ENCODE peak calls at places on chromosomes 11 and 22, in seven cellular contexts. I is PC-3; C is left ventricle myocardium inferior; L is SJSA1; S is hepatocyte; D is CD8-positive, alpha-beta memory T cell; V is cardiac muscle cell. Q is an unnamed sample.

GRCh38 chr11:97111559-97111958 is 721.7 kb downstream of the JRKL start:
- DNase-seq in I (no peak), C (no peak), L (no peak), S (no peak), D (no peak), V (no peak), Q (no peak)

GRCh38 chr22:38706101-38706884 is 549 bp downstream of the GTPBP1 start:
- DNase-seq in I (no peak), C (peak; percentile 39), L (peak; percentile 62), S (peak; percentile 62), D (peak; percentile 56), V (peak; percentile 60), Q (peak; percentile 86)

GRCh38 chr22:27074016-27074415 is 416.6 kb downstream of the MIAT start:
- DNase-seq in I (no peak), C (no peak), L (no peak), S (no peak), D (no peak), V (no peak), Q (no peak)

GRCh38 chr11:94171693-94172440 is 43.2 kb downstream of the PANX1 start:
- DNase-seq in I (peak; percentile 60), C (no peak), L (peak; percentile 60), S (peak; percentile 56), D (no peak), V (peak; percentile 52), Q (no peak)

GRCh38 chr11:57325735-57326048 is 940 bp upstream of the TNKS1BP1 start:
- DNase-seq in I (no peak), C (peak; percentile 57), L (no peak), S (peak; percentile 73), D (no peak), V (no peak), Q (peak; percentile 64)

GRCh38 chr22:38866399-38867123 is 5.5 kb downstream of the CBX6 start:
- DNase-seq in I (no peak), C (no peak), L (no peak), S (peak; percentile 51), D (no peak), V (no peak), Q (peak; percentile 45)

GRCh38 chr11:73578786-73579185 is 19.1 kb downstream of the FAM168A start:
- DNase-seq in I (no peak), C (no peak), L (no peak), S (no peak), D (no peak), V (no peak), Q (no peak)

GRCh38 chr22:23289851-23290724 is 109.8 kb downstream of the BCR start:
- DNase-seq in I (peak; percentile 56), C (no peak), L (peak; percentile 44), S (peak; percentile 66), D (peak; percentile 67), V (peak; percentile 52), Q (no peak)

GRCh38 chr11:8963569-8964323 is 496 bp downstream of the TMEM9B start:
- DNase-seq in I (peak; percentile 70), C (peak; percentile 77), L (no peak), S (peak; percentile 88), D (peak; percentile 85), V (peak; percentile 90), Q (peak; percentile 83)

GRCh38 chr22:21832291-21833290 is 34.9 kb downstream of the MAPK1 start:
- DNase-seq in I (no peak), C (no peak), L (no peak), S (peak; percentile 15), D (no peak), V (peak; percentile 26), Q (no peak)

GRCh38 chr11:59187587-59187986 is 15.7 kb downstream of the DTX4 start:
- DNase-seq in I (no peak), C (peak; percentile 79), L (no peak), S (peak; percentile 49), D (no peak), V (no peak), Q (peak; percentile 68)

GRCh38 chr22:46734830-46735453 is 3.1 kb downstream of the CERK start:
- DNase-seq in I (no peak), C (no peak), L (no peak), S (peak; percentile 7), D (peak; percentile 77), V (no peak), Q (peak; percentile 65)

GRCh38 chr11:44903035-44903434 is 47.6 kb downstream of the TP53I11 start:
- DNase-seq in I (no peak), C (no peak), L (no peak), S (no peak), D (no peak), V (no peak), Q (no peak)

GRCh38 chr11:44899959-44900358 is 50.7 kb downstream of the TP53I11 start:
- DNase-seq in I (peak; percentile 39), C (no peak), L (peak; percentile 35), S (no peak), D (no peak), V (peak; percentile 41), Q (no peak)

GRCh38 chr11:44901782-44902181 is 48.9 kb downstream of the TP53I11 start:
- DNase-seq in I (no peak), C (no peak), L (no peak), S (no peak), D (no peak), V (no peak), Q (no peak)

GRCh38 chr11:44903518-44903917 is 47.2 kb downstream of the TP53I11 start:
- DNase-seq in I (no peak), C (no peak), L (no peak), S (no peak), D (no peak), V (no peak), Q (no peak)

GRCh38 chr11:44901120-44901519 is 49.6 kb downstream of the TP53I11 start:
- DNase-seq in I (no peak), C (no peak), L (no peak), S (no peak), D (no peak), V (no peak), Q (no peak)
- H3K27me3 ChIP-seq in I (no peaks in the 10 kb centered on the region), C (no peaks in the 10 kb centered on the region), L (peaks cover 5% of the 10 kb centered on the region), S (no peaks in the 10 kb centered on the region), D (no peaks in the 10 kb centered on the region), V (no peaks in the 10 kb centered on the region), Q (no peaks in the 10 kb centered on the region)

DNA sequence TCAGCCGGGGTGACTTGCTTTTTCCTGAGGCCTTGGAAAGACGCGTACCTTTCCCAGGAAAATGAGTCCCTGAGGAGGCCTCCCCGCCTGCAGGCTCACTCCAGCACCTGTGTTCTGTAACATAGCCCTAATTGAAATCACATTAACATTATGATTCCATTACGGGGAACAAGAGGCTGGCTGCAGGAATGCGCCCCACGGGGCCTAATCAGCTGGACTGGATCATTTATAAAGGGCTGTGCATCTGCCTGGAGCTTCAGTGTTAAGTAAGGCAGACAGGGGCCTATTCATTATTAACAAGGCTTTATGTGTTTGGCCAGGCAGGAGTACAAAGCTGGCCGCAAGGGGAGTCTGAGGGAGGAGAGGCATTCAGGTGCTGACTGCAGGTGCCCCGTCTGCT is 41.9 kb upstream of the TSPAN18 start:
- DNase-seq in I (no peak), C (no peak), L (no peak), S (no peak), D (no peak), V (no peak), Q (no peak)
- H3K27me3 ChIP-seq in I (peaks cover 35% of the 10 kb centered on the region), C (no peaks in the 10 kb centered on the region), L (peaks cover 33% of the 10 kb centered on the region), S (no peaks in the 10 kb centered on the region), D (no peaks in the 10 kb centered on the region), V (no peaks in the 10 kb centered on the region), Q (no peaks in the 10 kb centered on the region)

GRCh38 chr22:37425369-37425768 is 1.9 kb downstream of the ELFN2 start:
- DNase-seq in I (no peak), C (no peak), L (no peak), S (no peak), D (no peak), V (no peak), Q (no peak)

GRCh38 chr22:37427128-37427710 is at the start of gene ELFN2:
- DNase-seq in I (peak; percentile 23), C (no peak), L (no peak), S (peak; percentile 51), D (no peak), V (peak; percentile 63), Q (no peak)

GRCh38 chr22:37427711-37428635 is 694 bp upstream of the ELFN2 start:
- DNase-seq in I (no peak), C (no peak), L (no peak), S (no peak), D (no peak), V (no peak), Q (no peak)

GRCh38 chr22:37426532-37427127 is 649 bp downstream of the ELFN2 start:
- DNase-seq in I (no peak), C (no peak), L (no peak), S (no peak), D (no peak), V (no peak), Q (no peak)

GRCh38 chr22:37425800-37426531 is 1.3 kb downstream of the ELFN2 start:
- DNase-seq in I (no peak), C (no peak), L (no peak), S (peak; percentile 60), D (no peak), V (no peak), Q (no peak)
- H3K27me3 ChIP-seq in I (no peaks in the 10 kb centered on the region), C (peaks cover 100% of the 10 kb centered on the region), L (peaks cover 56% of the 10 kb centered on the region), S (peaks cover 52% of the 10 kb centered on the region), D (peaks cover 30% of the 10 kb centered on the region), V (peaks cover 94% of the 10 kb centered on the region), Q (no peaks in the 10 kb centered on the region)

DNA sequence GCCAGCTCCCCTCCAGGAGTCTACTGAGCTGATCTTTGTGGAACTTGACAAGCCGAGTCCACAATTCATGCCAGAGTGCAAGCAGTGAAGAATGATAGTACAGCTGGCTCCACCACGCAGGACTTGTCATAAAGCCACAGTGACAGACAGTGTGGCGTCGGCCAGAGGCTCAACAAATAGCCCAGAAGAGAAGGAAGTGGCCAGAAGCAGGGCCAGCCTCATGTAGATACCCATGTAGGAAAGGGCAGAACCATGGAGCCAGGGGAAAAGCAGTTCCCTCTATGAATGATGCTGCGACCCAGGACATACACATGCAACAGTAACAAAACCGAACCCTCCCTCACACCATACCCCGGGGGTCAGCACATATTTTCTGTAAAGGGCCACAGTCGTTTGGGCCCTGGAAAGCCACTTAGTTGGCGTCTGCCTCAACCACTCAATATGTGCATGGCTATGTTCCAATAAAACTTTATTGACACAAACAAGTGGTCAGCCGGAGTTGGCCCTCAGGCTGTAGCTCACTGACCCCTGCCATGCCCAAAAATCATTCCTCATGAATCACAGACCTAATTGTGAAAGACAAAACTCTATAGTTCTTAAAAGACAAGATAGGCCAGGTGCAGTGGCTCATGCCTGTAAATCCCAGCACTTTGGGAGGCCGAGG is 161.4 kb downstream of the BRD1 start:
- DNase-seq in I (no peak), C (no peak), L (no peak), S (no peak), D (peak; percentile 16), V (no peak), Q (peak; percentile 54)
- H3K27me3 ChIP-seq in I (peaks cover 51% of the 10 kb centered on the region), C (peaks cover 86% of the 10 kb centered on the region), L (peaks cover 14% of the 10 kb centered on the region), S (peaks cover 31% of the 10 kb centered on the region), D (peaks cover 6% of the 10 kb centered on the region), V (peaks cover 43% of the 10 kb centered on the region), Q (no peaks in the 10 kb centered on the region)

GRCh38 chr11:128891410-128891861 is 280 bp downstream of the KCNJ5 start:
- DNase-seq in I (no peak), C (no peak), L (no peak), S (no peak), D (no peak), V (no peak), Q (no peak)
- H3K27me3 ChIP-seq in I (peaks cover 2% of the 10 kb centered on the region), C (peaks cover 30% of the 10 kb centered on the region), L (peaks cover 17% of the 10 kb centered on the region), S (peaks cover 47% of the 10 kb centered on the region), D (peaks cover 25% of the 10 kb centered on the region), V (no peaks in the 10 kb centered on the region), Q (no peaks in the 10 kb centered on the region)

GRCh38 chr22:50606126-50606525 is 5.5 kb downstream of the MAPK8IP2 start:
- DNase-seq in I (no peak), C (no peak), L (no peak), S (no peak), D (no peak), V (no peak), Q (no peak)
- H3K27me3 ChIP-seq in I (no peaks in the 10 kb centered on the region), C (peaks cover 90% of the 10 kb centered on the region), L (peaks cover 60% of the 10 kb centered on the region), S (peaks cover 25% of the 10 kb centered on the region), D (peaks cover 17% of the 10 kb centered on the region), V (peaks cover 75% of the 10 kb centered on the region), Q (no peaks in the 10 kb centered on the region)